ENCODE peak calls at places on chromosomes 1 and 21, in five cellular contexts. One of them, this sample, is unnamed.

GRCh38 chr1:30912203-30912602 is 3.6 kb upstream of the SDC3 start:
- DNase-seq in tibial nerve: no peak
- DNase-seq in ovary: no peak
- DNase-seq in SK-N-SH: no peak
- DNase-seq in H1: no peak
- DNase-seq in this sample: no peak

GRCh38 chr1:156282143-156282478 is 514 bp downstream of the SMG5 start:
- DNase-seq in tibial nerve: no peak
- DNase-seq in ovary: no peak
- DNase-seq in SK-N-SH: no peak
- DNase-seq in H1: no peak
- DNase-seq in this sample: no peak

GRCh38 chr1:80367058-80367457 is 1360.5 kb upstream of the ADGRL4 start:
- DNase-seq in tibial nerve: no peak
- DNase-seq in ovary: no peak
- DNase-seq in SK-N-SH: no peak
- DNase-seq in H1: no peak
- DNase-seq in this sample: no peak

GRCh38 chr1:234985531-234986294 is 142.9 kb downstream of the TOMM20 start:
- DNase-seq in tibial nerve: no peak
- DNase-seq in ovary: no peak
- DNase-seq in SK-N-SH: no peak
- DNase-seq in H1: no peak
- DNase-seq in this sample: no peak

GRCh38 chr1:91683598-91683951 is 182.9 kb downstream of the CDC7 start:
- DNase-seq in tibial nerve: no peak
- DNase-seq in ovary: no peak
- DNase-seq in SK-N-SH: no peak
- DNase-seq in H1: no peak
- DNase-seq in this sample: peak; percentile 70

GRCh38 chr1:27563407-27564263 is 40.3 kb downstream of the AHDC1 start:
- DNase-seq in tibial nerve: no peak
- DNase-seq in ovary: peak; percentile 75
- DNase-seq in SK-N-SH: no peak
- DNase-seq in H1: no peak
- DNase-seq in this sample: no peak

GRCh38 chr21:31596055-31596454 is 63.4 kb upstream of the SOD1 start:
- DNase-seq in tibial nerve: no peak
- DNase-seq in ovary: no peak
- DNase-seq in SK-N-SH: no peak
- DNase-seq in H1: no peak
- DNase-seq in this sample: no peak

GRCh38 chr1:38274974-38275373 is 228.4 kb upstream of the POU3F1 start:
- DNase-seq in tibial nerve: no peak
- DNase-seq in ovary: no peak
- DNase-seq in SK-N-SH: no peak
- DNase-seq in H1: no peak
- DNase-seq in this sample: no peak

GRCh38 chr21:23131177-23131576 is 2133.0 kb downstream of the NCAM2 start:
- DNase-seq in tibial nerve: no peak
- DNase-seq in ovary: no peak
- DNase-seq in SK-N-SH: no peak
- DNase-seq in H1: no peak
- DNase-seq in this sample: no peak

GRCh38 chr1:207866471-207867135 is 44.3 kb downstream of the CD34 start:
- DNase-seq in tibial nerve: peak; percentile 83
- DNase-seq in ovary: peak; percentile 74
- DNase-seq in SK-N-SH: peak; percentile 60
- DNase-seq in H1: no peak
- DNase-seq in this sample: no peak

GRCh38 chr1:58576727-58577675 is at the start of gene TACSTD2:
- DNase-seq in tibial nerve: no peak
- DNase-seq in ovary: no peak
- DNase-seq in SK-N-SH: no peak
- DNase-seq in H1: peak; percentile 83
- DNase-seq in this sample: no peak

GRCh38 chr1:7549277-7549676 is 221.8 kb upstream of the VAMP3 start:
- DNase-seq in tibial nerve: no peak
- DNase-seq in ovary: no peak
- DNase-seq in SK-N-SH: no peak
- DNase-seq in H1: no peak
- DNase-seq in this sample: no peak

GRCh38 chr1:54199151-54199764 is 572 bp downstream of the CYB5RL start:
- DNase-seq in tibial nerve: peak; percentile 10
- DNase-seq in ovary: no peak
- DNase-seq in SK-N-SH: no peak
- DNase-seq in H1: no peak
- DNase-seq in this sample: no peak

GRCh38 chr1:89724369-89725015 is 91.6 kb downstream of the LRRC8C start:
- DNase-seq in tibial nerve: no peak
- DNase-seq in ovary: no peak
- DNase-seq in SK-N-SH: no peak
- DNase-seq in H1: no peak
- DNase-seq in this sample: no peak

GRCh38 chr1:168803696-168804510 is 74.9 kb upstream of the DPT start:
- DNase-seq in tibial nerve: no peak
- DNase-seq in ovary: no peak
- DNase-seq in SK-N-SH: no peak
- DNase-seq in H1: no peak
- DNase-seq in this sample: no peak

GRCh38 chr1:6157528-6158174 is 22.5 kb downstream of the CHD5 start:
- DNase-seq in tibial nerve: no peak
- DNase-seq in ovary: no peak
- DNase-seq in SK-N-SH: no peak
- DNase-seq in H1: no peak
- DNase-seq in this sample: no peak

GRCh38 chr1:16307222-16307621 is 45.1 kb downstream of the FBXO42 start:
- DNase-seq in tibial nerve: no peak
- DNase-seq in ovary: no peak
- DNase-seq in SK-N-SH: no peak
- DNase-seq in H1: no peak
- DNase-seq in this sample: no peak

GRCh38 chr1:172917972-172918371 is 132.8 kb downstream of the TNFSF18 start:
- DNase-seq in tibial nerve: no peak
- DNase-seq in ovary: no peak
- DNase-seq in SK-N-SH: no peak
- DNase-seq in H1: no peak
- DNase-seq in this sample: no peak

GRCh38 chr1:105138445-105138821 is 1388.7 kb downstream of the AMY1C start:
- DNase-seq in tibial nerve: no peak
- DNase-seq in ovary: no peak
- DNase-seq in SK-N-SH: peak; percentile 16
- DNase-seq in H1: no peak
- DNase-seq in this sample: no peak

GRCh38 chr1:156117414-156118174 is 3.1 kb downstream of the LMNA start:
- DNase-seq in tibial nerve: no peak
- DNase-seq in ovary: no peak
- DNase-seq in SK-N-SH: no peak
- DNase-seq in H1: no peak
- DNase-seq in this sample: no peak

GRCh38 chr1:246107516-246108277 is 399.4 kb downstream of the SMYD3 start:
- DNase-seq in tibial nerve: no peak
- DNase-seq in ovary: no peak
- DNase-seq in SK-N-SH: peak; percentile 57
- DNase-seq in H1: no peak
- DNase-seq in this sample: no peak
- TF ChIP-seq EP300 in tibial nerve: no peak
- TF ChIP-seq EP300 in ovary: no peak
- TF ChIP-seq EP300 in SK-N-SH: peak; percentile 62
- TF ChIP-seq EP300 in H1: no peak
- TF ChIP-seq EP300 in this sample: no peak

GRCh38 chr1:24989082-24989481 is 59.0 kb upstream of the RUNX3 start:
- DNase-seq in tibial nerve: no peak
- DNase-seq in ovary: no peak
- DNase-seq in SK-N-SH: no peak
- DNase-seq in H1: no peak
- DNase-seq in this sample: no peak
- H3K36me3 ChIP-seq in tibial nerve: no peaks in the 10 kb centered on the region
- H3K36me3 ChIP-seq in ovary: no peaks in the 10 kb centered on the region
- H3K36me3 ChIP-seq in SK-N-SH: no peaks in the 10 kb centered on the region
- H3K36me3 ChIP-seq in H1: no peaks in the 10 kb centered on the region
- H3K36me3 ChIP-seq in this sample: no peaks in the 10 kb centered on the region

DNA sequence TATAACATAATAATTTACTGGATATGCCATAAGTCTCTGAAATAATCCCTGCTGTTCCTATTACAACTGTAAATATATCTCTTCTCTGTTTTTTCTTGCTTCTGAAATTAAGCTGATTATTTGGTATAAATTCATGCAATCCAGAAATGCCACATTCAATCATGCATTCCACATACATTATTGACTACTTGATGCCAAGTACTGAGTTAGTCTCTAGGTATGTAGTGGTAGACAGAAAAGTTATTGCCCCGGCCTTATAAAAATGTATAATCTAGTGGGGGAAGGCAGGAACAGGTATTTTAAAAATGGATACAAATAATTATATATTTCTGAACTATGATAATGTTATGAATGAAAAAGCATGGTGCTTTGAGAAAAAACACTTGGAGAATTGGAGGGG is 338.6 kb upstream of the SNX7 start:
- DNase-seq in tibial nerve: no peak
- DNase-seq in ovary: no peak
- DNase-seq in SK-N-SH: no peak
- DNase-seq in H1: no peak
- DNase-seq in this sample: no peak
- TF ChIP-seq EP300 in tibial nerve: no peak
- TF ChIP-seq EP300 in ovary: no peak
- TF ChIP-seq EP300 in SK-N-SH: peak; percentile 68
- TF ChIP-seq EP300 in H1: no peak
- TF ChIP-seq EP300 in this sample: no peak

DNA sequence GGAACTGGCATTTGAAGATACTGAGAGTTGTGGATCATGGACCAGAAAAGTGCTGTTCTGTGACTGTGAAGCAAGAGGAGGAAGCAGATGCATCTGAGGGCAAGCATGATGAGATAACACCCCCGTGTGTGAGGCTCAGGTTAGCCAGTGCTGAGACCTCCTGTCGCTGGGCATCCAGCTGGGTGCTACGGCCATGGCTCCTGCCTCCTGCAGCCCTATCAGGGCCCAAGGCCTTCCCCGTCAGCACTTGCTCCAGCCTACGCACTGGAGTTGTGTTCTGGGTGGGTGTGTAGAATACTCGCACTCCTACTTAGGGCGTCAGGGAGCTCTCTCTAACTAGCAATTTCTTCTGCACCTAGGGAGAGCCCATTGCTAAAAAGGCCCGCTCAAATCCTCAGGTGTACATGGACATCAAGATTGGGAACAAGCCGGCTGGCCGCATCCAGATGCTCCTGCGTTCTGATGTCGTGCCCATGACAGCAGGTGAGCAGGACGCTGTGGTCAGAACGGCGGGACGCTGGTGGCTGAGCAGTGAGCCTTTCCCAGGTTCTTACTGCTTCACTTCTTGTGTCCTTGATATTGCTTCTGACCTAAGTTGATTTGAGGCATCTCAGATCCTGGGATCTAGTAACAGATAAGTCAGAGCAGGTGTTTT is 6.5 kb downstream of the PPIE start:
- DNase-seq in tibial nerve: no peak
- DNase-seq in ovary: no peak
- DNase-seq in SK-N-SH: no peak
- DNase-seq in H1: no peak
- DNase-seq in this sample: no peak
- H3K36me3 ChIP-seq in tibial nerve: peaks cover 12% of the 10 kb centered on the region
- H3K36me3 ChIP-seq in ovary: no peaks in the 10 kb centered on the region
- H3K36me3 ChIP-seq in SK-N-SH: peaks cover 82% of the 10 kb centered on the region
- H3K36me3 ChIP-seq in H1: peaks cover 46% of the 10 kb centered on the region
- H3K36me3 ChIP-seq in this sample: peaks cover 83% of the 10 kb centered on the region

GRCh38 chr1:36223373-36223995 is 759 bp upstream of the THRAP3 start:
- DNase-seq in tibial nerve: peak; percentile 16
- DNase-seq in ovary: no peak
- DNase-seq in SK-N-SH: peak; percentile 37
- DNase-seq in H1: no peak
- DNase-seq in this sample: no peak
- TF ChIP-seq EP300 in tibial nerve: no peak
- TF ChIP-seq EP300 in ovary: no peak
- TF ChIP-seq EP300 in SK-N-SH: no peak
- TF ChIP-seq EP300 in H1: no peak
- TF ChIP-seq EP300 in this sample: no peak

DNA sequence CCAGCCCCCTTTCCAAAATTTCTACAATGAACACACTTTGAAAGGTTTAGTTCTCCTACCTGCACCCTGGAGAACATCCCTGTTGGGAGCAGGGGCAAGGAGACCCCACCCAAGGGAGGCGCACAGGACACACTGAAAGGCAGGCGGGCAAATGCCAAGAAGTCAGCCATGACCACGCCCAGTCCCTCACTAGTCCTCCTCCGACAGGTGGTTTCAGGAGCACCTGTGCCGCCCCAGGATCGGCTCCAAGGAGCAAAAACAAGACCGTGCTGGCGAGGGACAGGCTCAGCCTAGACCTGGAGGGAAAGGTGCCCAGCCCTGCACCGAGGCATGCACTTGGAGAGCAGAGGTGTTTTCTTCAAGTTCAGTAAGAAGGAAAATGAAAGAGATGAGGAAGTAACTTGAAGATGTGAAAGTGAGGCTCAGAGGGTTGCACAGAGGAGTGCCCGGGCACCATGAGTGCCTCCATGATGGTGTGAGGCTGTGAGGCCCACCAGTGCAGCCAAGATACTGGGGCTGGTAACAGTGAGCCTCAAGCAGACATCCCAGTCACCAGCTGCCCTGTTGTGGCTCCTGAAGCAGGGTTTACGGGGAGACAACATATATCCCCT is 19.6 kb upstream of the NADK start:
- DNase-seq in tibial nerve: no peak
- DNase-seq in ovary: no peak
- DNase-seq in SK-N-SH: no peak
- DNase-seq in H1: no peak
- DNase-seq in this sample: no peak
- H3K36me3 ChIP-seq in tibial nerve: peaks cover 3% of the 10 kb centered on the region
- H3K36me3 ChIP-seq in ovary: no peaks in the 10 kb centered on the region
- H3K36me3 ChIP-seq in SK-N-SH: peaks cover 67% of the 10 kb centered on the region
- H3K36me3 ChIP-seq in H1: peaks cover 33% of the 10 kb centered on the region
- H3K36me3 ChIP-seq in this sample: peaks cover 90% of the 10 kb centered on the region

GRCh38 chr21:41768371-41769042 is 1.7 kb upstream of the RIPK4 start:
- DNase-seq in tibial nerve: no peak
- DNase-seq in ovary: no peak
- DNase-seq in SK-N-SH: peak; percentile 60
- DNase-seq in H1: no peak
- DNase-seq in this sample: no peak
- TF ChIP-seq EP300 in tibial nerve: no peak
- TF ChIP-seq EP300 in ovary: no peak
- TF ChIP-seq EP300 in SK-N-SH: peak; percentile 53
- TF ChIP-seq EP300 in H1: peak; percentile 9
- TF ChIP-seq EP300 in this sample: no peak

This sample was measured in esophagus muscularis mucosa.